ENCODE peak calls at places on chromosomes 16 and 17, in seven cellular contexts. I is NCI-H1930; Z is HFFc6; V is stimulated activated CD4-positive, alpha-beta T cell treated with anti-CD3 and anti-CD28 coated beads, Interleukin-1b, Interleukin-23, amount 100 ng/mL, for 1 hour; B is fibroblast of the conjunctiva; U is effector memory CD4-positive, alpha-beta T cell; P is NCI-H1417. H is an unnamed sample.

GRCh38 chr17:14206891-14207290 is 29.8 kb downstream of the CDRT15 start:
- DNase-seq in B (no peak), U (no peak), P (no peak), Z (no peak), V (no peak), I (no peak), H (no peak)

GRCh38 chr17:35161281-35161761 is 13.7 kb downstream of the UNC45B start:
- DNase-seq in B (no peak), U (no peak), I (no peak), P (no peak), V (no peak), Z (no peak), H (no peak)

GRCh38 chr17:66764559-66764958 is 70.4 kb upstream of the CACNG5 start:
- DNase-seq in P (no peak), I (no peak), Z (no peak), B (no peak), U (no peak), V (no peak), H (no peak)

GRCh38 chr16:71698491-71698890 is 26.0 kb downstream of the PHLPP2 start:
- DNase-seq in I (no peak), P (no peak), Z (no peak), U (no peak), B (no peak), V (no peak), H (no peak)

GRCh38 chr17:78140169-78141051 is 5.8 kb upstream of the C17orf99 start:
- DNase-seq in V (peak), U (peak), B (peak), Z (peak), P (peak), I (peak), H (peak)

GRCh38 chr16:70665806-70666735 is 19.7 kb downstream of the IL34 start:
- DNase-seq in V (no peak), Z (no peak), U (no peak), P (no peak), B (no peak), I (no peak), H (no peak)

GRCh38 chr16:11801481-11802021 is 4.5 kb upstream of the ZC3H7A start:
- DNase-seq in V (no peak), B (no peak), P (no peak), Z (peak), U (no peak), I (no peak), H (no peak)

GRCh38 chr17:79994602-79995001 is 41.1 kb downstream of the TBC1D16 start:
- DNase-seq in Z (no peak), V (no peak), I (no peak), U (no peak), P (no peak), B (no peak), H (no peak)

GRCh38 chr17:2723505-2723996 is 12.0 kb upstream of the CLUH start:
- DNase-seq in B (no peak), I (no peak), P (no peak), Z (no peak), U (no peak), V (no peak), H (no peak)

GRCh38 chr16:890217-890616 is 80.6 kb downstream of the LMF1 start:
- DNase-seq in B (no peak), I (no peak), U (no peak), Z (no peak), P (no peak), V (no peak), H (no peak)

GRCh38 chr16:80667258-80667560 is 126.4 kb downstream of the DYNLRB2 start:
- DNase-seq in I (no peak), B (no peak), V (no peak), Z (no peak), P (no peak), U (no peak), H (no peak)

GRCh38 chr17:80166446-80166845 is 3.4 kb upstream of the CARD14 start:
- DNase-seq in U (no peak), V (no peak), B (no peak), Z (no peak), I (no peak), P (no peak), H (no peak)

GRCh38 chr16:73113326-73113720 is 65.4 kb upstream of the ZFHX3 start:
- DNase-seq in B (no peak), P (no peak), U (no peak), Z (no peak), V (no peak), I (no peak), H (no peak)

GRCh38 chr17:70031341-70031740 is 43.7 kb upstream of the KCNJ16 start:
- DNase-seq in P (no peak), V (no peak), B (no peak), I (no peak), U (no peak), Z (no peak), H (no peak)

GRCh38 chr16:74792225-74792624 is 17.6 kb upstream of the FA2H start:
- DNase-seq in Z (no peak), U (no peak), V (no peak), P (no peak), B (no peak), I (no peak), H (no peak)

GRCh38 chr17:69275751-69276150 is 47.1 kb upstream of the ABCA10 start:
- DNase-seq in Z (no peak), U (no peak), V (no peak), I (no peak), P (no peak), B (no peak), H (no peak)

GRCh38 chr16:85555549-85556455 is 57.3 kb upstream of the GSE1 start:
- DNase-seq in Z (no peak), V (no peak), P (peak), B (peak), U (no peak), I (peak), H (no peak)

GRCh38 chr17:48294989-48295892 is 134.8 kb downstream of the SKAP1 start:
- DNase-seq in U (no peak), V (no peak), B (no peak), P (no peak), Z (no peak), I (no peak), H (no peak)

GRCh38 chr17:28675980-28676379 is 14.0 kb downstream of the SUPT6H start:
- DNase-seq in Z (no peak), U (no peak), P (peak), I (no peak), B (no peak), V (no peak), H (no peak)

GRCh38 chr17:1298616-1299015 is 19.2 kb downstream of the TRARG1 start:
- DNase-seq in I (no peak), P (peak), Z (no peak), U (no peak), V (no peak), B (no peak), H (no peak)

GRCh38 chr16:51670527-51670926 is 519.5 kb upstream of the SALL1 start:
- DNase-seq in Z (no peak), B (no peak), U (no peak), P (no peak), V (no peak), I (no peak), H (no peak)

GRCh38 chr16:89471225-89471624 is 19.1 kb downstream of the ANKRD11 start:
- DNase-seq in P (no peak), Z (peak), B (no peak), I (no peak), U (no peak), V (no peak), H (peak)

GRCh38 chr17:50918071-50918932 is 52.1 kb upstream of the TOB1 start:
- DNase-seq in P (no peak), Z (no peak), U (no peak), V (no peak), B (no peak), I (no peak), H (no peak)

GRCh38 chr17:30219833-30220232 is 15.7 kb downstream of the SLC6A4 start:
- DNase-seq in I (no peak), B (no peak), Z (no peak), P (no peak), V (no peak), U (no peak), H (no peak)

GRCh38 chr17:59004338-59005111 is 102.2 kb downstream of the TRIM37 start:
- DNase-seq in U (peak), Z (peak), P (peak), I (peak), B (peak), V (peak), H (peak)

GRCh38 chr17:58648236-58648635 is 43.6 kb downstream of the TEX14 start:
- DNase-seq in B (no peak), V (no peak), I (no peak), U (no peak), Z (no peak), P (no peak), H (no peak)

GRCh38 chr16:3388325-3388724 is 12.5 kb downstream of the ZSCAN32 start:
- DNase-seq in Z (no peak), I (no peak), B (no peak), U (no peak), V (no peak), P (no peak), H (no peak)

GRCh38 chr17:73304971-73305786 is 6.6 kb downstream of the CDC42EP4 start:
- DNase-seq in P (peak), B (no peak), Z (peak), I (no peak), U (no peak), V (no peak), H (no peak)

GRCh38 chr17:49404371-49404770 is 10.3 kb downstream of the PHB1 start:
- DNase-seq in V (no peak), I (no peak), Z (no peak), U (no peak), B (no peak), P (no peak), H (no peak)

GRCh38 chr17:40355123-40355803 is 9.3 kb downstream of the GJD3 start:
- DNase-seq in Z (peak), V (peak), B (no peak), P (peak), I (peak), U (peak), H (no peak)

GRCh38 chr16:66366433-66367299 is at the start of gene CDH5:
- DNase-seq in B (no peak), P (no peak), U (no peak), I (no peak), V (no peak), Z (no peak), H (no peak)

GRCh38 chr16:8655184-8655717 is 19.2 kb upstream of the ABAT start:
- DNase-seq in I (peak), U (no peak), Z (no peak), V (no peak), P (no peak), B (no peak), H (no peak)

GRCh38 chr16:69833357-69833781 is 71.2 kb downstream of the WWP2 start:
- DNase-seq in Z (no peak), B (no peak), P (no peak), U (no peak), I (no peak), V (no peak), H (no peak)